ENCODE peak calls at places on chromosome 14, in seven cellular contexts. D, X, U, J, L, N and T are unnamed samples.

GRCh38 chr14:30657606-30658163 is 35.6 kb downstream of the SCFD1 start:
- DNase-seq in D (no peak), N (no peak), J (no peak), L (no peak), U (peak), X (no peak), T (no peak)

GRCh38 chr14:69077841-69078240 is 75.1 kb downstream of the DCAF5 start:
- DNase-seq in N (no peak), L (peak), J (no peak), X (no peak), D (no peak), U (peak), T (no peak)

GRCh38 chr14:93712079-93712837 is 76.0 kb downstream of the PRIMA1 start:
- DNase-seq in L (no peak), J (no peak), X (no peak), U (no peak), N (no peak), D (no peak), T (no peak)

GRCh38 chr14:103207038-103207403 is 83.8 kb downstream of the TNFAIP2 start:
- DNase-seq in X (no peak), N (peak), U (no peak), L (no peak), J (peak), D (peak), T (no peak)

GRCh38 chr14:57889245-57889644 is 23.4 kb upstream of the SLC35F4 start:
- DNase-seq in D (peak), L (peak), N (peak), U (peak), J (no peak), X (no peak), T (no peak)

GRCh38 chr14:88281447-88281846 is 41.6 kb downstream of the KCNK10 start:
- DNase-seq in U (no peak), N (peak), D (no peak), J (no peak), L (no peak), X (no peak), T (no peak)

GRCh38 chr14:22520235-22520634 is 68.8 kb downstream of the DAD1 start:
- DNase-seq in J (no peak), X (no peak), L (peak), N (no peak), U (peak), D (no peak), T (no peak)

GRCh38 chr14:67396381-67396965 is 15.5 kb downstream of the PLEK2 start:
- DNase-seq in D (no peak), N (no peak), U (peak), J (no peak), X (no peak), L (no peak), T (no peak)

GRCh38 chr14:68593806-68594536 is 198.9 kb downstream of the ZFP36L1 start:
- DNase-seq in D (no peak), J (no peak), U (peak), L (no peak), X (no peak), N (no peak), T (no peak)

GRCh38 chr14:21201732-21202462 is 46.0 kb upstream of the OR5AU1 start:
- DNase-seq in U (no peak), N (no peak), D (no peak), J (no peak), L (no peak), X (no peak), T (no peak)

GRCh38 chr14:88005050-88005481 is at the start of gene GPR65:
- DNase-seq in U (no peak), J (no peak), N (no peak), D (no peak), L (no peak), X (no peak), T (no peak)

GRCh38 chr14:24690492-24690891 is 56.5 kb upstream of the GZMB start:
- DNase-seq in X (no peak), L (no peak), N (no peak), U (no peak), D (no peak), J (no peak), T (no peak)

GRCh38 chr14:71932229-71932951 is at the start of gene RGS6:
- DNase-seq in N (peak), D (peak), L (peak), U (no peak), X (peak), J (peak), T (peak)
- TF ChIP-seq CTCF in N (no peak), D (peak), L (no peak), U (peak), X (peak), J (no peak), T (no peak)

GRCh38 chr14:76868453-76869170 is 42.4 kb downstream of the LRRC74A start:
- DNase-seq in N (no peak), L (no peak), X (no peak), U (no peak), D (no peak), J (no peak), T (no peak)
- TF ChIP-seq CTCF in N (no peak), L (no peak), X (no peak), U (no peak), D (no peak), J (no peak), T (no peak)

GRCh38 chr14:75514673-75515630 is 7.3 kb upstream of the BATF start:
- DNase-seq in U (peak), N (no peak), X (no peak), J (peak), D (peak), L (peak), T (no peak)
- TF ChIP-seq CTCF in U (no peak), N (no peak), X (peak), J (no peak), D (no peak), L (no peak), T (no peak)

GRCh38 chr14:25833341-25834121 is 764.3 kb downstream of the NOVA1 start:
- DNase-seq in U (peak), L (no peak), J (peak), X (peak), D (no peak), N (peak), T (peak)
- TF ChIP-seq CTCF in U (peak), L (no peak), J (peak), X (peak), D (no peak), N (peak), T (peak)

GRCh38 chr14:44979273-44979672 is 17.3 kb downstream of the TOGARAM1 start:
- DNase-seq in N (no peak), J (no peak), D (no peak), L (no peak), U (no peak), X (no peak), T (no peak)
- TF ChIP-seq CTCF in N (no peak), J (no peak), D (no peak), L (no peak), U (no peak), X (no peak), T (no peak)

GRCh38 chr14:104770851-104771272 is 17.9 kb downstream of the SIVA1 start:
- DNase-seq in D (no peak), X (no peak), J (no peak), U (no peak), L (no peak), N (no peak), T (no peak)
- TF ChIP-seq CTCF in D (peak), X (peak), J (peak), U (peak), L (peak), N (peak), T (peak)

DNA sequence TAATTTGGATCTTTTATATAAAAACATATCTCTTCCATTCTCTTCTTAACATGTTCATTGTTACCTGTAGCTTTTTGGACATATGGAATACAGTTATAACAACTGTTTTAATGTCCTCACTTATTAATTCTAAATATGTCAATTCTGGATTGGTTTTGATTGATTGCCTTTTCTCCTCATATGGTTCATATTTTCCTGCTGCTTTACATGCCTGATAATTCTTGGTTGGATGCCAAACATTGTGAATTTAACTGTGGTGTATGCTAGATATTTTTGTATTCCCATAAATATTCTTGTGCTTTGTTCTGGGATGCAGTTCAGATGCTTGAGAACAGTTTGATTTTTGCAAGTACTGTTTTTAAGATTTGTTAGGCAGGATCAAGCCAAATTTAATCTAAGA is 10.8 kb downstream of the C14orf132 start:
- DNase-seq in N (no peak), X (no peak), J (no peak), L (no peak), U (no peak), D (no peak), T (no peak)
- TF ChIP-seq CTCF in N (no peak), X (no peak), J (no peak), L (no peak), U (no peak), D (no peak), T (no peak)

GRCh38 chr14:98582276-98582675 is 689.7 kb downstream of the BCL11B start:
- DNase-seq in J (no peak), X (no peak), L (no peak), U (no peak), D (no peak), N (no peak), T (no peak)
- TF ChIP-seq CTCF in J (no peak), X (no peak), L (no peak), U (no peak), D (no peak), N (no peak), T (no peak)

DNA sequence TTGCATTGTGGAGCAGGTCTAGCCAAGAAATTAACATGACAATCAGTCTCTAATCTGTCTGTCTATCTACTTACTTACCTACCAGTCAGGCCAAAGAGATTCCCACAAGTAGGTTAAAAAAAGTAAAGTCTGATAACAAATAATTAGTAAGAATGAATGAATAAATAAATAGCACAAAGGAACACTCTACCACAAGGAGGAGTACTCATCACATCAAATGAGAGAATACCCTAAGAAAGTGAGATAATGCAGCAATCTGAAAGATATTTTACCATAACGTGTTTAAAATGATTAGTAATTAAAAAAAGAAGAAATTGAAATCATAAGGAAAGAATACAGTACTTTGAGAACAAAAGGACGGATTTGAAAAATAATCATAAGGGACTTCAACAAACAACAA is 187.2 kb downstream of the SYNE2 start:
- DNase-seq in J (no peak), L (no peak), X (no peak), U (peak), N (no peak), D (no peak), T (no peak)
- TF ChIP-seq CTCF in J (no peak), L (peak), X (peak), U (peak), N (no peak), D (no peak), T (no peak)